ENCODE peak calls at places on chromosomes 12 and 14, in seven cellular contexts. X, I, V, U, Z, Y and Q are unnamed samples.

GRCh38 chr14:32075636-32076277 is 1.3 kb upstream of the ARHGAP5 start:
- DNase-seq in X (peak), I (peak), V (peak), U (no peak), Z (peak), Y (no peak), Q (peak)

GRCh38 chr14:22848391-22849164 is 12.2 kb downstream of the MMP14 start:
- DNase-seq in X (no peak), I (no peak), V (peak), U (peak), Z (peak), Y (peak), Q (no peak)

GRCh38 chr14:51996148-51996746 is 6.9 kb downstream of the RTRAF start:
- DNase-seq in X (no peak), I (no peak), V (no peak), U (no peak), Z (peak), Y (no peak), Q (no peak)

GRCh38 chr12:49189731-49190314 is 943 bp upstream of the TUBA1A start:
- DNase-seq in X (no peak), I (no peak), V (no peak), U (peak), Z (no peak), Y (no peak), Q (no peak)

GRCh38 chr12:40632933-40633332 is 59.3 kb upstream of the CNTN1 start:
- DNase-seq in X (no peak), I (no peak), V (no peak), U (no peak), Z (no peak), Y (no peak), Q (no peak)

GRCh38 chr12:54409267-54409666 is 9.8 kb downstream of the ITGA5 start:
- DNase-seq in X (no peak), I (no peak), V (no peak), U (no peak), Z (no peak), Y (no peak), Q (no peak)

GRCh38 chr14:105203701-105204100 is 22.6 kb upstream of the NUDT14 start:
- DNase-seq in X (no peak), I (no peak), V (no peak), U (no peak), Z (no peak), Y (no peak), Q (no peak)

GRCh38 chr14:95496690-95497241 is 19.7 kb downstream of the SYNE3 start:
- DNase-seq in X (no peak), I (no peak), V (no peak), U (no peak), Z (peak), Y (no peak), Q (no peak)

GRCh38 chr12:123384318-123384993 is 524 bp downstream of the KMT5A start:
- DNase-seq in X (peak), I (no peak), V (no peak), U (peak), Z (no peak), Y (no peak), Q (no peak)

GRCh38 chr12:67716817-67717216 is 68.3 kb downstream of the DYRK2 start:
- DNase-seq in X (no peak), I (no peak), V (no peak), U (no peak), Z (peak), Y (no peak), Q (no peak)

GRCh38 chr14:37592288-37593274 is 2.5 kb downstream of the FOXA1 start:
- DNase-seq in X (no peak), I (no peak), V (no peak), U (no peak), Z (no peak), Y (no peak), Q (no peak)

GRCh38 chr14:58739674-58740073 is 101.9 kb downstream of the DACT1 start:
- DNase-seq in X (no peak), I (no peak), V (no peak), U (no peak), Z (no peak), Y (no peak), Q (no peak)

GRCh38 chr12:70543444-70543843 is 93.8 kb downstream of the PTPRB start:
- DNase-seq in X (no peak), I (no peak), V (no peak), U (no peak), Z (peak), Y (no peak), Q (peak)

GRCh38 chr12:2324375-2324774 is 271.6 kb downstream of the CACNA1C start:
- DNase-seq in X (no peak), I (peak), V (no peak), U (no peak), Z (no peak), Y (no peak), Q (no peak)

GRCh38 chr12:20472089-20472488 is 103.8 kb downstream of the PDE3A start:
- DNase-seq in X (no peak), I (no peak), V (no peak), U (no peak), Z (no peak), Y (no peak), Q (no peak)

GRCh38 chr12:34386621-34387255 is 364.4 kb downstream of the ALG10 start:
- DNase-seq in X (no peak), I (no peak), V (no peak), U (no peak), Z (no peak), Y (no peak), Q (no peak)

GRCh38 chr14:26204954-26205479 is 392.8 kb downstream of the NOVA1 start:
- DNase-seq in X (no peak), I (peak), V (no peak), U (no peak), Z (no peak), Y (no peak), Q (no peak)

GRCh38 chr14:53640695-53641094 is 315.9 kb downstream of the BMP4 start:
- DNase-seq in X (no peak), I (no peak), V (no peak), U (no peak), Z (peak), Y (no peak), Q (no peak)

GRCh38 chr14:45135181-45135580 is 549 bp upstream of the FANCM start:
- DNase-seq in X (no peak), I (no peak), V (no peak), U (no peak), Z (peak), Y (no peak), Q (no peak)

GRCh38 chr14:80055226-80055625 is 156.1 kb downstream of the DIO2 start:
- DNase-seq in X (no peak), I (no peak), V (no peak), U (no peak), Z (peak), Y (no peak), Q (no peak)

GRCh38 chr12:75208851-75209781 is 523 bp downstream of the KCNC2 start:
- DNase-seq in X (no peak), I (no peak), V (no peak), U (no peak), Z (peak), Y (no peak), Q (peak)

GRCh38 chr14:23433457-23433856 is 2.0 kb downstream of the MYH7 start:
- DNase-seq in X (no peak), I (no peak), V (no peak), U (peak), Z (no peak), Y (no peak), Q (no peak)

GRCh38 chr12:72241552-72241951 is 30.6 kb upstream of the TRHDE start:
- DNase-seq in X (no peak), I (no peak), V (no peak), U (no peak), Z (no peak), Y (no peak), Q (no peak)

DNA sequence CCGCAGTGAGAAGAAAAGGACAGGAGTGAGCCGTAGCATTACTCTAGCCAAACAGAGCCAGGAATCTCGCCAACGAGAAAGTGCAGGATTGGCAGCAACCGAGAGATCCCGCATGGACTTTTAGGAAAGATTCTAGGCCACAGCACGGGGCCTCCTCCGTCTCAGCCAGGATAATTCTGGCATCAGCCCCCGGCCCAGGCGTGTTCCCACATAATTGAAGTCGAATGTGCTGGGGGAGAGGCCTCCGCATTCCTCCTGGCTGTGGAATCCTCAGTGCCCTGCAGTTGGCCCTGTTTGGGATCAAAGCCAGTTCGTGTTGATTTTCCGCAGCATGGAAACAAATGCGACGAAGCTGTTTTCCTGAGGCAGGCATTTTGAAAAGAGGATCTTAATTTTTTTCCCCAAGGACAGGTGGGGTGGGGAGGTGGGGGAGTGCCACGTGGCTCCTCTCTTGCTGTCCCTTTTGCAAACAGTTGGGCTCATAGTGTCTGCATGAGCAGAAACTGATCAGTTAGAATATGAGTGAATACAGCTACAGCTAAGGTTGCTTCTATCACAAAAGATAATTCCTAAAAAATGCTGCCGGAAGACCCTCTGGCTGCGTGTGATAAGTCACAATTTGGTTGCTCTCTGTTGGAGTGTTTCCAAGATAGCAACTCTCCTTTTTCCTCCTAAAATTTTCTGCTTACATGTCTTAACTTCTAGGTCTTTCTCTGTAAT is 37.3 kb upstream of the ATXN2 start:
- DNase-seq in X (peak), I (peak), V (peak), U (peak), Z (peak), Y (no peak), Q (no peak)
- TF ChIP-seq POLR2A in X (no peak), I (no peak), V (no peak), U (no peak), Z (no peak), Y (no peak), Q (no peak)

DNA sequence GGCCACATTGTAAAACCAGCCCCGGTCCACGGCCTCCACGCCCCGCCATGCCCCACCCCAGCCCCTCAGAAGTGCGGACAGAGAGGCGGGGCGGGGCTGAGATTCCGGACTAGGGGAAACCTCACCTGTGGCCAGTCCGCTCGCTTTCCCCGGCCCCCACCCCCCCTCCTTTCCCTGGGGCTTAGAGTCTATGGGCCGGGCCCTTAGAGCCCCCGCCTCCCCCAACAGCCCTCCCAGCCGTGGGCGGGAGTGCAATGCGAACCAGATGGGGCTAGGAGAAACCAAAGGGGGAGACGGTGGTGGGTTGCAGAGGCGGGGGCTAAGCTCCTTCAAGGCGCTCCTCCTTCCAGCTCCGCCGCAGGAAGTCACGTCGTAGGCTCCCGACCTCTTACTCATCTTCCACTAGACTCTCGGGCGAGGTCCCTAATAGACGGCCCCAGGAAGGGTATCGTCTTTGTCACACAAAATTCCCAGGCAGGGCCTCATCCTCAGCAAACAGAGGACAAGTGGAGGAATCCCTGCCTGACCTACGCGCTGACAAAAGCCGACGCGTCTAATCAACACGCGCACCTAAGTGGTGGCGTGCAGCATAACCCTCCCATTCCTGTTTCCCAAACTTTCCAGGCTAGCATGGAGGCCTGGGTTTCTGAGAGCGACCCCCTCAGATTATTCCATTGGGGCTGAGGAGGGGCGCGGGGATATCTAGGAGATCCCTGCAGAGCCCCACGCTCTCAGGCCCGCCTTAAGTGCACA is 1.0 kb upstream of the NAB2 start:
- DNase-seq in X (peak), I (peak), V (peak), U (peak), Z (peak), Y (peak), Q (peak)
- TF ChIP-seq POLR2A in X (peak), I (peak), V (peak), U (peak), Z (peak), Y (no peak), Q (peak)

GRCh38 chr14:66541627-66542026 is 33.7 kb downstream of the GPHN start:
- DNase-seq in X (no peak), I (no peak), V (no peak), U (no peak), Z (no peak), Y (no peak), Q (no peak)
- TF ChIP-seq POLR2A in X (no peak), I (no peak), V (no peak), U (no peak), Z (no peak), Y (no peak), Q (no peak)

GRCh38 chr14:54902521-54903420 is at the start of gene GCH1:
- DNase-seq in X (peak), I (peak), V (no peak), U (peak), Z (peak), Y (peak), Q (peak)
- TF ChIP-seq POLR2A in X (no peak), I (peak), V (peak), U (no peak), Z (peak), Y (peak), Q (peak)

DNA sequence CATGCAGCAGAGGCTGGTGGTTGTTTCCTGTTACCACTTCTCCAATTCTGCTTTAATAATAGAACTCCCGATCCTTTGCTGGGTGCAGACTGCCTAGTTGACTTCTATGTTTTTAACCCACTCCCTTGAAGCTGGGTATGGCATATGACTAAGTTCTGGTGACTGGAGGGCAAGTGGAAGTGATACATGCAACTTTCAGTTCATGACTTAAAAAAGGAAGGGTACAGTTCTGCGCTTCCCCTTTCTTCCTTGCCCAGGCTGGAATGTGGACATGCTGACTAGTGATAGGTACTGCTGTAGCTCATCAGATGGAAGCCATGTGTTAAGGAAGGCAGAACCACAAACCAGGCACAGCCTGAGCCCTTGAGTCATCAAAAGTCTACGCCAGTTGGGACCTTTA is 2.4 kb upstream of the A2M start:
- DNase-seq in X (peak), I (no peak), V (no peak), U (no peak), Z (no peak), Y (no peak), Q (no peak)
- TF ChIP-seq POLR2A in X (no peak), I (no peak), V (no peak), U (no peak), Z (no peak), Y (no peak), Q (no peak)

GRCh38 chr12:95118788-95119179 is 45.4 kb upstream of the NR2C1 start:
- DNase-seq in X (peak), I (no peak), V (no peak), U (no peak), Z (peak), Y (no peak), Q (no peak)
- TF ChIP-seq POLR2A in X (no peak), I (no peak), V (no peak), U (no peak), Z (no peak), Y (no peak), Q (no peak)

DNA sequence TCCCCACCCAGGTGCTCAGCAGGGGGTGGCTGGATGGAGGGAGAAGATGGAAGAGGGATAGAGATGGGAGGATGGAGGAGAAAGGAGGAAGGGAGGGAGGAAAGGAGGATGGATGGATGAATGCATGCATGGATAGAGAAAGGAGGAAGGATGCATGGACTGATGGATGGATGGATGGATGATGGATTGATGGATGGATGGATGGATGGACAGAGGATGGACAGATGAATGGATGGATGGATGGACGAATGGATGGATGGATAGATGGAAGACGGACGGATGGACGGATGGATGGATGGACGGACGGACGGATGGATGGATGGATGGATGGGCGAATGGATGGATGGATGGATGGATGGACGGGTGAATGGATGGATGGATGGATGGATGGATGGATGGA is 64.1 kb downstream of the NCOR2 start:
- DNase-seq in X (no peak), I (no peak), V (no peak), U (no peak), Z (no peak), Y (no peak), Q (no peak)
- TF ChIP-seq POLR2A in X (no peak), I (no peak), V (no peak), U (no peak), Z (no peak), Y (no peak), Q (no peak)

GRCh38 chr12:110137786-110138185 is 13.6 kb downstream of the IFT81 start:
- DNase-seq in X (no peak), I (no peak), V (no peak), U (no peak), Z (no peak), Y (no peak), Q (no peak)
- TF ChIP-seq POLR2A in X (no peak), I (no peak), V (no peak), U (no peak), Z (no peak), Y (no peak), Q (no peak)

DNA sequence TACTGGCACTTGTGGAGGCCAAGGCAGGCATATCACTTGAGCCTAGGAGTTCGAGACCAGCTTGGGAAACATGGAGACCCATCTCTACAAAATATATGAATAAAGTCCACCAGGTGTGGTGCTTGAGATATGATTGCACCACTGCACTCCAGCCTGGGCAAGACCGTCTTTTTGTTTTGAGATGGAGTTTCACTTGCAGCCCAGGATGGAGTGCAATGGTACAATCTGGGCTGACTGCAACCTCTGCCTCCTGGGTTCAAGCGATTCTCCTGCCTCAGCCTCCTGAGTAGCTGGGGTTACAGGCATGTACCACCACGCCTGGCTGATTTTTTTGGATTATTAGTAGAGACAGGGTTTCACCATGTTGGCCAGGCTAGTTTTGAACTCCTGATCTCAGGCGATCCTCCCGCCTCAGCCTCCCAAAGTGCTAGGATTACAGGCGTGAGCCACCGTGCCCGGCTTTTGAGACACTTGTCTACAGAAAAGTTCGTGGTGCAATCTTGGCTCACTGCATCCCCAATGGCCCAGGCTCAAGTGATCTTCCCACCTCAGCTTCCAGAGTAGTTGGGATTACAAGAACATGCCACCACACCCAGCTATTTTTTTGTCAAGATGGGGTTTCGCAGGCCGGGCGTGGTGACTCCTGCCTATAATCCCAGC is 16.3 kb upstream of the ATP5F1B start:
- DNase-seq in X (peak), I (no peak), V (no peak), U (no peak), Z (no peak), Y (no peak), Q (no peak)
- TF ChIP-seq POLR2A in X (no peak), I (no peak), V (no peak), U (no peak), Z (no peak), Y (no peak), Q (no peak)